ENCODE peak calls at places on chromosomes 11 and 22, in four cellular contexts. C is PC-3, M is breast epithelium, Z is IMR-90. G is an unnamed sample.

GRCh38 chr11:118401880-118402590 is 629 bp downstream of the ATP5MG start:
- DNase-seq in Z (peak), C (peak), M (no peak), G (no peak)

GRCh38 chr22:50605349-50606074 is 4.9 kb downstream of the MAPK8IP2 start:
- DNase-seq in Z (no peak), C (no peak), M (no peak), G (no peak)

GRCh38 chr11:6284250-6284649 is 24.6 kb downstream of the CCKBR start:
- DNase-seq in Z (no peak), M (no peak), C (no peak), G (no peak)

GRCh38 chr11:20360650-20361049 is 2.9 kb upstream of the HTATIP2 start:
- DNase-seq in Z (peak), M (no peak), C (peak), G (no peak)

GRCh38 chr11:134657631-134658030 is 245.6 kb upstream of the B3GAT1 start:
- DNase-seq in Z (no peak), M (peak), C (no peak), G (no peak)

GRCh38 chr11:70603064-70603755 is 204.9 kb downstream of the CTTN start:
- DNase-seq in C (no peak), Z (no peak), M (no peak), G (peak)

GRCh38 chr11:43547411-43547718 is 133.2 kb upstream of the HSD17B12 start:
- DNase-seq in C (no peak), Z (no peak), M (no peak), G (no peak)

GRCh38 chr22:47121791-47122190 is 359.3 kb downstream of the TBC1D22A start:
- DNase-seq in C (no peak), Z (no peak), M (no peak), G (no peak)

GRCh38 chr11:108635106-108635505 is 29.8 kb upstream of the DDX10 start:
- DNase-seq in Z (peak), C (peak), M (no peak), G (no peak)

GRCh38 chr11:70307176-70307575 is 36.7 kb downstream of the PPFIA1 start:
- DNase-seq in Z (no peak), M (no peak), C (peak), G (no peak)

GRCh38 chr11:88101881-88102594 is 73.2 kb downstream of the RAB38 start:
- DNase-seq in C (no peak), Z (no peak), M (no peak), G (no peak)

GRCh38 chr22:49244466-49245420 is 582.9 kb downstream of the BRD1 start:
- DNase-seq in C (no peak), M (peak), Z (no peak), G (no peak)

GRCh38 chr11:122180435-122180834 is 64.4 kb upstream of the BLID start:
- DNase-seq in M (no peak), C (peak), Z (peak), G (no peak)

GRCh38 chr11:20661445-20661844 is 7.9 kb upstream of the NELL1 start:
- DNase-seq in M (no peak), Z (no peak), C (no peak), G (no peak)

GRCh38 chr22:41092847-41093371 is 517 bp downstream of the EP300 start:
- DNase-seq in C (peak), Z (peak), M (no peak), G (peak)

GRCh38 chr22:49274754-49275380 is 552.8 kb downstream of the BRD1 start:
- DNase-seq in M (no peak), Z (no peak), C (no peak), G (no peak)

GRCh38 chr11:72081184-72081644 is 564 bp downstream of the LRRC51 start:
- DNase-seq in C (no peak), Z (no peak), M (no peak), G (no peak)
- H3K27ac ChIP-seq in C (peak), Z (peak), M (peak), G (peak)

GRCh38 chr11:450809-451451 is 851 bp downstream of the PTDSS2 start:
- DNase-seq in Z (peak), C (peak), M (peak), G (peak)
- H3K4me3 ChIP-seq in Z (peak), C (peak), M (peak), G (peak)

GRCh38 chr11:60282291-60282690 is 1.8 kb downstream of the MS4A4A start:
- DNase-seq in Z (no peak), M (no peak), C (no peak), G (no peak)
- H3K27ac ChIP-seq in Z (no peak), M (no peak), C (no peak), G (no peak)

DNA sequence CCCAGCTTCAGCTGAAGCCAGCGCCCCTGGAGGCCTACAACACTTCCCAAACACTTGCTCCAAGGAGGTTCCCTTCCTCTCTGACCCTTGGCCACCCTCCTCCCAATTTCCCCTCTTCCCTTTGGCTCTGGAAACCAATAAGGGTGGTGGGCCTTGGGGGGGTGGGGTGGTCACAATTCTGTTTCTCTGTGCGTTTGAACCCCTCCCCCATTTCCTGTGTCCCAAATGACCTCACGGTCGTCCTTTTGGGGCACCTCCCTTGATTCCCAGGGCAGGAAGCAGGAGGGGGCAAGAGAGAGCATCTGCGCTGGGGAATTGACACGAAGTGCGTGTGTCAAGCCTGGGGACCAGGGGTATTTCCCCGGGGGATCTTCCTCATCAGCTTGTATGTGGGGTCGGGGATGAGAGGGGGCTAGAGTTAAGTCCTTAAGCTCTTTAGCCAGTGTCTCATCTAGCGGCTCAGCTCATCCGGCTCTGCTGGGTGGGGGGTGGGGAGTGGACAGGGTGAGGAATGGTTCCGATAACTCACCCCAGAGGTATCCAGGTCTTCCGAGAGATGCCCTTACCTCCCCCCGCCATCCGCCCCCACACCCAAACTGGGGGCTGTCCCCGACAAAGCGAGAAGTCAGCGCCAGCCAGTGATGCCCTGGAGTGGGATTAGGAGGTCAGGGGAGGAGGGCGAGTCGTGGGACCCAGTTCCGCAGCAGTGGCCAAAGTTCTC is 629 bp downstream of the ESAM start:
- DNase-seq in M (no peak), Z (no peak), C (no peak), G (no peak)
- H3K4me3 ChIP-seq in M (peak), Z (no peak), C (peak), G (no peak)

GRCh38 chr11:36376888-36377758 is 81.0 kb downstream of the PRR5L start:
- DNase-seq in C (no peak), M (no peak), Z (peak), G (peak)
- H3K27ac ChIP-seq in C (no peak), M (peak), Z (peak), G (peak)

GRCh38 chr11:128365044-128365443 is 222.3 kb downstream of the ETS1 start:
- DNase-seq in Z (peak), M (no peak), C (peak), G (peak)
- H3K4me3 ChIP-seq in Z (no peak), M (no peak), C (no peak), G (no peak)